ENCODE peak calls at places on chromosome X, in seven cellular contexts. N, U, I, T, M, B and E are unnamed samples.
A peak's percentile ranks its signal among the peaks of the same experiment; 100 is the strongest.

GRCh38 chrX:114889454-114889853 is 128.0 kb downstream of the IL13RA2 start:
- DNase-seq in I (no peak), M (no peak), N (no peak), U (no peak), B (no peak), T (no peak), E (no peak)

GRCh38 chrX:56745019-56745418 is 16.0 kb downstream of the NBDY start:
- DNase-seq in M (peak; percentile 78), B (no peak), I (peak; percentile 79), U (peak; percentile 60), N (peak; percentile 84), T (no peak), E (peak; percentile 48)

GRCh38 chrX:93874554-93874953 is 200.5 kb downstream of the FAM133A start:
- DNase-seq in B (peak; percentile 18), M (no peak), T (no peak), I (no peak), N (peak; percentile 22), U (no peak), E (no peak)

GRCh38 chrX:40440841-40441240 is 139.9 kb upstream of the ATP6AP2 start:
- DNase-seq in T (no peak), U (no peak), M (no peak), B (no peak), N (no peak), I (no peak), E (no peak)

GRCh38 chrX:19899234-19899788 is 11.9 kb upstream of the SH3KBP1 start:
- DNase-seq in T (no peak), I (no peak), B (no peak), U (no peak), M (no peak), N (no peak), E (no peak)

GRCh38 chrX:103100484-103100883 is 7.5 kb upstream of the NXF3 start:
- DNase-seq in T (no peak), I (no peak), N (no peak), M (no peak), B (no peak), U (no peak), E (no peak)

GRCh38 chrX:21656587-21657317 is 1.4 kb downstream of the KLHL34 start:
- DNase-seq in N (no peak), U (no peak), B (no peak), T (no peak), M (no peak), I (no peak), E (no peak)

GRCh38 chrX:94178145-94178790 is 504.3 kb downstream of the FAM133A start:
- DNase-seq in M (no peak), B (no peak), U (no peak), N (peak; percentile 4), T (no peak), I (no peak), E (peak; percentile 22)

GRCh38 chrX:119502727-119503483 is 34.7 kb downstream of the SLC25A5 start:
- DNase-seq in N (peak; percentile 60), T (no peak), M (peak; percentile 38), U (peak; percentile 27), I (peak; percentile 58), B (peak; percentile 60), E (no peak)

GRCh38 chrX:128928636-128929035 is 594.7 kb downstream of the SMARCA1 start:
- DNase-seq in N (no peak), B (no peak), M (no peak), I (no peak), U (no peak), T (no peak), E (no peak)

GRCh38 chrX:107825698-107826285 is at the start of gene MID2:
- DNase-seq in M (no peak), N (peak; percentile 47), B (peak; percentile 66), U (no peak), T (peak; percentile 66), I (peak; percentile 54), E (no peak)

GRCh38 chrX:103254171-103254824 is 657 bp downstream of the TCEAL8 start:
- DNase-seq in M (peak; percentile 23), I (peak; percentile 54), T (no peak), U (peak; percentile 16), N (peak; percentile 33), B (peak; percentile 30), E (no peak)

GRCh38 chrX:150683536-150684146 is 9.6 kb upstream of the MTMR1 start:
- DNase-seq in B (no peak), T (no peak), I (peak; percentile 65), U (no peak), N (peak; percentile 51), M (peak; percentile 33), E (no peak)

GRCh38 chrX:75074475-75074874 is 81.6 kb downstream of the ABCB7 start:
- DNase-seq in N (no peak), U (no peak), M (no peak), B (no peak), T (no peak), I (no peak), E (no peak)

GRCh38 chrX:118726887-118727685 is at the start of gene IL13RA1:
- DNase-seq in M (peak; percentile 76), B (peak; percentile 85), N (peak; percentile 67), U (peak; percentile 58), T (no peak), I (peak; percentile 92), E (no peak)

GRCh38 chrX:47958943-47959342 is 44.8 kb downstream of the ZNF182 start:
- DNase-seq in B (peak; percentile 13), N (peak; percentile 17), T (no peak), M (no peak), U (peak; percentile 2), I (peak; percentile 6), E (no peak)

GRCh38 chrX:97026406-97026805 is 142.7 kb downstream of the RPA4 start:
- DNase-seq in T (no peak), M (peak; percentile 5), B (no peak), I (no peak), N (no peak), U (peak; percentile 2), E (no peak)

GRCh38 chrX:17375631-17376380 is 806 bp downstream of the NHS start:
- DNase-seq in T (no peak), I (peak; percentile 70), B (peak; percentile 10), M (peak; percentile 22), N (peak; percentile 20), U (no peak), E (no peak)
- H3K4me3 ChIP-seq in T (no peak overlapping the region), I (peak overlapping the region; percentile 82), B (no peak overlapping the region), M (peak overlapping the region; percentile 98), N (peak overlapping the region; percentile 53), U (peak overlapping the region; percentile 66), E (peak overlapping the region; percentile 77)

GRCh38 chrX:32408389-32408788 is 803.0 kb downstream of the DMD start:
- DNase-seq in M (no peak), B (no peak), N (peak; percentile 2), I (no peak), T (no peak), U (no peak), E (no peak)
- TF ChIP-seq CTCF in M (peak; percentile 13), B (no peak), N (no peak), I (no peak), T (no peak), U (peak; percentile 35), E (peak; percentile 15)

DNA sequence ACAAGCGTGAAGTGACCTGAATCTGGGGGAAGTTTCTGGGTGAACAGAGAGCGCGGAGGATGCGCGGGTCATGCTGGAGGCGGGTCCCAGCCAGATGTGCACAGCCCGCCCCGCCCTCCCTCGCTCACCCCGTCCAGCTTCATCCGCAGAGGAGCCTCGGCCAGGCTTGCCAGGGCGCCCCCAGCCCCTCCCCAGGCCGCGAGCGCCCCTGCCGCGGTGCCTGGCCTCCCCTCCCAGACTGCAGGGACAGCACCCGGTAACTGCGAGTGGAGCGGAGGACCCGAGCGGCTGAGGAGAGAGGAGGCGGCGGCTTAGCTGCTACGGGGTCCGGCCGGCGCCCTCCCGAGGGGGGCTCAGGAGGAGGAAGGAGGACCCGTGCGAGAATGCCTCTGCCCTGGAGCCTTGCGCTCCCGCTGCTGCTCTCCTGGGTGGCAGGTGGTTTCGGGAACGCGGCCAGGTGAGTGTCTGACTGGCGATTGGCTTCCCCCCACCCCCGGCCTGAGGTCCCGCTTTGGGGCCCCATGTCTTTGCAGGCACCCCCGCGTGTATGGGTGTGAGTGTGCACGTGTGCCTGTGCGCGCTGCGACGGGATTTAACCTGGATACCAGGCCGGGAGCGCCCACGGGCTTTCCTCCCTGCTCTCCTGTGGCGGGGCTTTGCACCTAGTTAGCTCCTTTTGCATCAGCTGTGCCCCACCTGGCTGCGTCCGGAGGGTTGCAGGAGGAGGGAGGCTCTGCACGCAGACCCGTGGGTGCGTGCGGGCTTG is at the start of gene EGFL6:
- DNase-seq in N (no peak), T (no peak), I (no peak), B (no peak), U (no peak), M (no peak), E (no peak)
- H3K4me3 ChIP-seq in N (no peak within 1 kb of the TSS), T (no peak within 1 kb of the TSS), I (peak within 1 kb of the TSS; percentile 44), B (no peak within 1 kb of the TSS), U (no peak within 1 kb of the TSS), M (peak within 1 kb of the TSS; percentile 10), E (no peak within 1 kb of the TSS)

DNA sequence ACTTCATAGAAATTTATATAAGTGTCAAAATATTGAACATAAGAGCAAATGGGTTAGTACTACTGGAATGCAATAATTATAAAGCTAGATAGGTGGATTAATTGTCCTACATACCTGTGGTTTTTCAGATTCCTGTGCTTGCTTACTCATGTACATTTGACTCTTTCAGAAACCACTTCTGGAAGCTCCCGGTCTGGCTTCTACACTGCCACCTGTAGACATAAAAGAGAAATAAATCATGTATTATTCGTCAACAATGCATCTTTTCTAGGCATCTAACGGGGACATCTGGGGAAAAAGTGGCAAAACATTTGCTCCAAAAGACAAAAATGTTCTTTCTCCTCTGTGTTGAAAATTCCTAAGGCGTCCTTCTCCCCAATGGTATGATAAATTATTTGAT is 648.6 kb upstream of the DIPK2B start:
- DNase-seq in B (no peak), U (peak; percentile 56), N (peak; percentile 86), I (peak; percentile 82), T (no peak), M (peak; percentile 86), E (peak; percentile 61)
- TF ChIP-seq CTCF in B (no peak), U (peak; percentile 51), N (peak; percentile 23), I (peak; percentile 11), T (peak; percentile 36), M (peak; percentile 46), E (peak; percentile 39)